ENCODE peak calls at places on chromosomes 6 and 20, in four cellular contexts. R, F, D and Q are unnamed samples.

GRCh38 chr6:52603000-52603795 is 26.3 kb upstream of the TRAM2 start:
- DNase-seq in R (no peak), F (no peak), D (no peak), Q (no peak)

GRCh38 chr6:53956068-53956711 is 155.1 kb upstream of the MLIP start:
- DNase-seq in R (no peak), F (peak), D (peak), Q (no peak)

GRCh38 chr6:142138876-142139275 is 6.2 kb downstream of the GJE1 start:
- DNase-seq in R (no peak), F (no peak), D (no peak), Q (no peak)

GRCh38 chr6:41670703-41671360 is 32.6 kb downstream of the MDFI start:
- DNase-seq in R (no peak), F (no peak), D (no peak), Q (no peak)

GRCh38 chr6:100462990-100463684 is 1.6 kb downstream of the SIM1 start:
- DNase-seq in R (no peak), F (no peak), D (no peak), Q (no peak)

GRCh38 chr6:156977527-156978291 is 200.5 kb downstream of the ARID1B start:
- DNase-seq in R (no peak), F (peak), D (peak), Q (no peak)

GRCh38 chr6:34240329-34241248 is 3.9 kb downstream of the HMGA1 start:
- DNase-seq in R (no peak), F (no peak), D (no peak), Q (no peak)

GRCh38 chr20:51310216-51310615 is 232.3 kb downstream of the NFATC2 start:
- DNase-seq in R (no peak), F (no peak), D (no peak), Q (no peak)

GRCh38 chr6:35017461-35018183 is 123.5 kb downstream of the TCP11 start:
- DNase-seq in R (no peak), F (peak), D (peak), Q (peak)

GRCh38 chr20:4730782-4731181 is 9.1 kb downstream of the PRND start:
- DNase-seq in R (no peak), F (peak), D (no peak), Q (no peak)

GRCh38 chr20:51062065-51062464 is 39.2 kb upstream of the KCNG1 start:
- DNase-seq in R (no peak), F (no peak), D (no peak), Q (no peak)

GRCh38 chr6:124054034-124054433 is 250.4 kb downstream of the NKAIN2 start:
- DNase-seq in R (no peak), F (no peak), D (no peak), Q (no peak)

GRCh38 chr6:157226761-157227160 is 96.6 kb downstream of the TMEM242 start:
- DNase-seq in R (no peak), F (no peak), D (no peak), Q (no peak)

GRCh38 chr20:34075647-34076046 is 36.4 kb downstream of the EIF2S2 start:
- DNase-seq in R (no peak), F (no peak), D (no peak), Q (no peak)

GRCh38 chr6:134658596-134658995 is 291.3 kb downstream of the ALDH8A1 start:
- DNase-seq in R (no peak), F (no peak), D (no peak), Q (no peak)

GRCh38 chr20:63977392-63978276 is 1.8 kb downstream of the SAMD10 start:
- DNase-seq in R (no peak), F (peak), D (no peak), Q (no peak)

GRCh38 chr20:41524980-41525613 is 93.1 kb downstream of the CHD6 start:
- DNase-seq in R (no peak), F (peak), D (peak), Q (peak)

GRCh38 chr6:33172307-33173227 is 19.7 kb downstream of the COL11A2 start:
- DNase-seq in R (no peak), F (no peak), D (no peak), Q (no peak)

GRCh38 chr6:767755-768512 is 75.0 kb upstream of the EXOC2 start:
- DNase-seq in R (no peak), F (no peak), D (no peak), Q (no peak)

GRCh38 chr6:760982-761955 is 68.3 kb upstream of the EXOC2 start:
- DNase-seq in R (no peak), F (no peak), D (no peak), Q (no peak)

DNA sequence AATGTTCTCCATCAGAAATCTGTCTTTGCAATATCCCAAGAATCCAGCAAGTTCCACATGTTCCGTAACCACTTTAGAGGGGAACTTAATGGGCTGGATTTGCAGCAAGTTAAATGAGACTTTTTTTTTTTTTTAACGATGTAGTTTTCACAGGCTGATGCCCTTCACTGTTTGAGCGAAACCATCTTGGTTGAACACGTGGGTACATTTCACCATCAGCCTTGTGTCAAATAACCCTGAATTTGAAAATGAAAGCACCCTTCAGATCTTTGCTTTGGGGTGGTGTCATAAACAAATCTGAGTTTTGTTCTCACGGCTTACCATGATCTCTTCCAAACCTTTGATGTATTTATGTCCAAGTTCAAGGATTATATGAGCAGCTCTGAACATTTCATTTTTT is 73.7 kb upstream of the EXOC2 start:
- DNase-seq in R (no peak), F (no peak), D (no peak), Q (no peak)
- TF ChIP-seq CTCF in R (no peak), F (no peak), D (no peak), Q (no peak)

GRCh38 chr6:148514091-148514850 is 171.6 kb downstream of the SASH1 start:
- DNase-seq in R (no peak), F (no peak), D (no peak), Q (no peak)

GRCh38 chr6:148509789-148510581 is 167.3 kb downstream of the SASH1 start:
- DNase-seq in R (peak), F (peak), D (peak), Q (no peak)

GRCh38 chr6:148517518-148517917 is 174.9 kb downstream of the SASH1 start:
- DNase-seq in R (no peak), F (no peak), D (no peak), Q (no peak)

GRCh38 chr6:148516116-148517016 is 173.7 kb downstream of the SASH1 start:
- DNase-seq in R (no peak), F (no peak), D (no peak), Q (no peak)

DNA sequence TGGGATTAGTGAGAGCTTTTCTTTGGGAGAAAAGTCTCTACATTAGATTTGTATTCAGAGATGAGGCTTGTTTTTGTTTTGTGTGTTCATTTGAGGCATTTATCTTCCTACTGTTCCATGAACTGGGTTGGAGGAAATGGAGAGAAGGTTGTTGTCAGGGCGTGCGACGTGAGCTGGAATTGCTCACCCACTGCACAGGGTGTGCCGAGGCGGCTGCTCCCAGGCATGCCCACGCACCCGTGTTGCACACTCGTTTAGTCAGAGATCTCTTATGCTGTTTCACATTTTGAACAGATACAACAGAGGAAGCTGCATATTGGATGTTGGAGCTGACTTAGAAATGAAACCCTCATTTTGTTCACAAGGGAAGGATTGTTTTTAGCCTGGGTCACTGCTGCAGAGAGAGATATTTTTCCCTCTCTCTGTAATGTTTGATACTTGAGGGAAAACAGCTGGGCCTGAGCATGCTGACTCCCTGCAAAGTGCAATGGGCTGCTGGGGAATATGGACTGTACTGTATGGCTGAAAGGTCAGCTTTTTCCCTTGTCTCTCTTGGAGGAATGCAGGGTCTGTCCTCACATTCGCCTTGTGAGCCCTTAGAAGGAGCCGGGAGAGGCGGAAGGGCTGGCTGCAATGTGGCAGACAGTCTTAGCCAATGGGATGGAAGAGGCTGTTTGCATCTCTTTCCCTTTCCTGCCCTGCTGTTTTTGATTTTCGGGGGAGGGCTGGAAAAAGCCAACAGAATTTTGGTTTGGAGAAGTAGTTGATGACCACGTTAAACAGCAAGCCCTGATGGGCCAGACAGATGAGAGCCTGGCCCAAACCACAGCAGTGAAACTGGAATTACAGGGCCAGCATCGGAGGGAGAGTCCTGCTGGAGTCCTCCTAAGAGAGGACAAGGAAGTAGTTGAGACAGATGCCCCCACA is 170.8 kb downstream of the SASH1 start:
- DNase-seq in R (no peak), F (peak), D (peak), Q (no peak)
- H3K4me3 ChIP-seq in R (peak), F (peak), D (no peak), Q (peak)

GRCh38 chr20:137668-138131 is 4.7 kb upstream of the DEFB126 start:
- DNase-seq in R (no peak), F (no peak), D (no peak), Q (no peak)
- TF ChIP-seq CTCF in R (no peak), F (no peak), D (no peak), Q (no peak)

GRCh38 chr6:158554611-158555361 is 5.1 kb upstream of the TMEM181 start:
- DNase-seq in R (no peak), F (no peak), D (no peak), Q (no peak)
- H3K4me3 ChIP-seq in R (no peak), F (no peak), D (no peak), Q (no peak)

DNA sequence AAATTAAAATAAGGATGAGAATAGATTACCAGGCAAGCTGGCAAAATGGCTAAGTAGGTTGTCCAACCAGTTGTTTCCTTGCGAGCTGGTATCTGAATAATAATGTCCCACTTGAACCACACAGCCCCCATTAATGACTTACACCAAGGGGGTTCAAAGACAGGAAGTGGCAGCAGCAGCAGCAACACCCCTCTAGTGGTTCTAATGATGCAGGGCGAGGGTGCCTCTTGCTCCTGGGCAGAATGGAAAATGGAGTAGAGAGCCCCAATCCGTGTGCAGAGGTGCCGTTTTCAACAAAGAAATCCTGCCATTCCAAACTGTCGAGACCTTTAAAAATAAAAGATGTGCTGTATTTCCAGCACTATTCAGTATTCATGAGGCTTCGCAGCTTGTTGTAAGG is 218.1 kb downstream of the TSHZ2 start:
- DNase-seq in R (no peak), F (no peak), D (no peak), Q (no peak)
- TF ChIP-seq CTCF in R (no peak), F (no peak), D (no peak), Q (no peak)